ENCODE peak calls at places on chromosomes 6 and 20, in six cellular contexts. P is RKO, W is HS-5, U is transverse colon, H is keratinocyte, F is ELR. C is an unnamed sample.

GRCh38 chr20:51387125-51387865 is 155.2 kb downstream of the NFATC2 start:
- DNase-seq in W (no peak), F (no peak), P (no peak), U (no peak), H (no peak), C (no peak)

GRCh38 chr6:21999012-21999528 is 297.8 kb downstream of the PRL start:
- DNase-seq in U (no peak), F (peak; percentile 69), W (peak; percentile 15), H (no peak), P (no peak), C (peak; percentile 95)

GRCh38 chr6:36820700-36821580 is 18.3 kb downstream of the CPNE5 start:
- DNase-seq in H (peak; percentile 17), W (no peak), U (no peak), F (peak; percentile 77), P (no peak), C (no peak)

GRCh38 chr6:2179950-2180349 is 65.5 kb downstream of the GMDS start:
- DNase-seq in P (no peak), W (no peak), U (no peak), H (no peak), F (no peak), C (no peak)

GRCh38 chr6:43987838-43988439 is 139.3 kb downstream of the MRPL14 start:
- DNase-seq in P (no peak), H (no peak), F (no peak), W (no peak), U (no peak), C (no peak)

GRCh38 chr6:14910692-14911547 is 334.9 kb upstream of the JARID2 start:
- DNase-seq in F (peak; percentile 23), P (no peak), U (peak; percentile 39), W (no peak), H (no peak), C (no peak)

GRCh38 chr20:4012631-4013030 is 2.7 kb downstream of the RNF24 start:
- DNase-seq in F (peak; percentile 15), W (no peak), H (no peak), U (no peak), P (no peak), C (no peak)

GRCh38 chr20:25196701-25197120 is 1.2 kb downstream of the ENTPD6 start:
- DNase-seq in P (no peak), W (no peak), U (no peak), H (no peak), F (no peak), C (no peak)

GRCh38 chr20:60967431-60968316 is 284.4 kb upstream of the CDH4 start:
- DNase-seq in H (no peak), U (no peak), W (no peak), P (no peak), F (no peak), C (no peak)

GRCh38 chr6:85394853-85395538 is 54.9 kb upstream of the NT5E start:
- DNase-seq in H (no peak), F (no peak), U (no peak), W (no peak), P (no peak), C (no peak)

GRCh38 chr20:40160151-40160550 is 528.9 kb downstream of the MAFB start:
- DNase-seq in P (peak; percentile 80), H (peak; percentile 2), U (peak; percentile 27), F (peak; percentile 43), W (peak; percentile 18), C (no peak)

GRCh38 chr20:43904195-43904594 is 10.5 kb upstream of the TOX2 start:
- DNase-seq in H (no peak), P (no peak), U (no peak), F (no peak), W (no peak), C (no peak)

GRCh38 chr6:28922841-28923317 is 906 bp downstream of the TRIM27 start:
- DNase-seq in F (peak; percentile 68), U (peak; percentile 52), H (no peak), P (peak; percentile 37), W (no peak), C (no peak)

GRCh38 chr6:94510877-94511276 is 1066.5 kb upstream of the MANEA start:
- DNase-seq in F (no peak), P (no peak), H (no peak), U (no peak), W (no peak), C (no peak)

GRCh38 chr6:119881416-119881815 is 531.9 kb upstream of the MAN1A1 start:
- DNase-seq in H (no peak), F (peak; percentile 17), U (no peak), W (no peak), P (no peak), C (no peak)

GRCh38 chr6:45982280-45983036 is 33.2 kb downstream of the CLIC5 start:
- DNase-seq in H (no peak), U (no peak), F (no peak), P (no peak), W (no peak), C (no peak)

GRCh38 chr6:37622639-37623038 is 75.0 kb downstream of the MDGA1 start:
- DNase-seq in P (no peak), H (no peak), U (no peak), F (no peak), W (no peak), C (no peak)

GRCh38 chr20:62368629-62369507 is 1.8 kb upstream of the LAMA5 start:
- DNase-seq in F (peak; percentile 88), U (peak; percentile 59), H (no peak), P (peak; percentile 91), W (no peak), C (no peak)

GRCh38 chr6:105862936-105863603 is 223.1 kb upstream of the PRDM1 start:
- DNase-seq in F (no peak), W (no peak), U (no peak), H (no peak), P (no peak), C (no peak)

GRCh38 chr20:57632286-57632685 is 12.1 kb upstream of the ZBP1 start:
- DNase-seq in H (no peak), P (no peak), W (no peak), U (no peak), F (no peak), C (no peak)

GRCh38 chr6:10441004-10441654 is 26.3 kb upstream of the TFAP2A start:
- DNase-seq in P (peak; percentile 65), F (peak; percentile 99), U (no peak), H (peak; percentile 87), W (peak; percentile 93), C (no peak)